ENCODE peak calls at places on chromosome 16, in eight cellular contexts. One of them, this sample, is unnamed.

GRCh38 chr16:50152386-50152806 is 710 bp upstream of the TENT4B start:
- DNase-seq in activated T-helper 2 cell treated with anti-CD3 and anti-CD28 coated beads, Interferon-gamma antibody, Interleukin-2, Interleukin-4, amounts not matched to agents 10 μg/mL and 5 μg/mL and 100 μg/mL, durations not matched to agents 14 hours and 24 hours and 36 hours: peak; percentile 74
- DNase-seq in thoracic aorta: no peak
- DNase-seq in mucosa of descending colon: no peak
- DNase-seq in left ventricle myocardium inferior: peak; percentile 37
- DNase-seq in Caco-2: peak; percentile 60
- DNase-seq in HepG2: no peak
- DNase-seq in T-helper 1 cell: no peak
- DNase-seq in this sample: no peak

GRCh38 chr16:57645691-57646387 is 17.4 kb downstream of the ADGRG1 start:
- DNase-seq in T-helper 1 cell: no peak
- DNase-seq in thoracic aorta: no peak
- DNase-seq in activated T-helper 2 cell treated with anti-CD3 and anti-CD28 coated beads, Interferon-gamma antibody, Interleukin-2, Interleukin-4, amounts not matched to agents 10 μg/mL and 5 μg/mL and 100 μg/mL, durations not matched to agents 14 hours and 24 hours and 36 hours: no peak
- DNase-seq in HepG2: no peak
- DNase-seq in left ventricle myocardium inferior: peak; percentile 60
- DNase-seq in Caco-2: no peak
- DNase-seq in mucosa of descending colon: no peak
- DNase-seq in this sample: no peak

GRCh38 chr16:57138281-57138935 is 46.0 kb downstream of the CPNE2 start:
- DNase-seq in thoracic aorta: no peak
- DNase-seq in T-helper 1 cell: no peak
- DNase-seq in mucosa of descending colon: no peak
- DNase-seq in left ventricle myocardium inferior: no peak
- DNase-seq in Caco-2: peak; percentile 25
- DNase-seq in activated T-helper 2 cell treated with anti-CD3 and anti-CD28 coated beads, Interferon-gamma antibody, Interleukin-2, Interleukin-4, amounts not matched to agents 10 μg/mL and 5 μg/mL and 100 μg/mL, durations not matched to agents 14 hours and 24 hours and 36 hours: no peak
- DNase-seq in HepG2: no peak
- DNase-seq in this sample: no peak

GRCh38 chr16:69187387-69187890 is 475 bp downstream of the SNTB2 start:
- DNase-seq in Caco-2: no peak
- DNase-seq in left ventricle myocardium inferior: peak; percentile 58
- DNase-seq in activated T-helper 2 cell treated with anti-CD3 and anti-CD28 coated beads, Interferon-gamma antibody, Interleukin-2, Interleukin-4, amounts not matched to agents 10 μg/mL and 5 μg/mL and 100 μg/mL, durations not matched to agents 14 hours and 24 hours and 36 hours: peak; percentile 48
- DNase-seq in T-helper 1 cell: peak; percentile 36
- DNase-seq in thoracic aorta: no peak
- DNase-seq in HepG2: no peak
- DNase-seq in mucosa of descending colon: peak; percentile 79
- DNase-seq in this sample: no peak

GRCh38 chr16:65120811-65121721 is 797 bp downstream of the CDH11 start:
- DNase-seq in left ventricle myocardium inferior: peak; percentile 20
- DNase-seq in Caco-2: no peak
- DNase-seq in activated T-helper 2 cell treated with anti-CD3 and anti-CD28 coated beads, Interferon-gamma antibody, Interleukin-2, Interleukin-4, amounts not matched to agents 10 μg/mL and 5 μg/mL and 100 μg/mL, durations not matched to agents 14 hours and 24 hours and 36 hours: no peak
- DNase-seq in HepG2: no peak
- DNase-seq in thoracic aorta: no peak
- DNase-seq in T-helper 1 cell: no peak
- DNase-seq in mucosa of descending colon: peak; percentile 50
- DNase-seq in this sample: no peak

GRCh38 chr16:82439678-82440293 is 187.0 kb upstream of the CDH13 start:
- DNase-seq in mucosa of descending colon: no peak
- DNase-seq in Caco-2: no peak
- DNase-seq in left ventricle myocardium inferior: no peak
- DNase-seq in T-helper 1 cell: no peak
- DNase-seq in activated T-helper 2 cell treated with anti-CD3 and anti-CD28 coated beads, Interferon-gamma antibody, Interleukin-2, Interleukin-4, amounts not matched to agents 10 μg/mL and 5 μg/mL and 100 μg/mL, durations not matched to agents 14 hours and 24 hours and 36 hours: no peak
- DNase-seq in HepG2: peak; percentile 9
- DNase-seq in thoracic aorta: no peak
- DNase-seq in this sample: no peak

GRCh38 chr16:19284207-19284606 is 1.3 kb upstream of the CLEC19A start:
- DNase-seq in activated T-helper 2 cell treated with anti-CD3 and anti-CD28 coated beads, Interferon-gamma antibody, Interleukin-2, Interleukin-4, amounts not matched to agents 10 μg/mL and 5 μg/mL and 100 μg/mL, durations not matched to agents 14 hours and 24 hours and 36 hours: no peak
- DNase-seq in left ventricle myocardium inferior: no peak
- DNase-seq in Caco-2: no peak
- DNase-seq in HepG2: no peak
- DNase-seq in T-helper 1 cell: no peak
- DNase-seq in mucosa of descending colon: no peak
- DNase-seq in thoracic aorta: no peak
- DNase-seq in this sample: no peak

GRCh38 chr16:65600046-65600445 is 478.2 kb upstream of the CDH11 start:
- DNase-seq in HepG2: no peak
- DNase-seq in mucosa of descending colon: no peak
- DNase-seq in activated T-helper 2 cell treated with anti-CD3 and anti-CD28 coated beads, Interferon-gamma antibody, Interleukin-2, Interleukin-4, amounts not matched to agents 10 μg/mL and 5 μg/mL and 100 μg/mL, durations not matched to agents 14 hours and 24 hours and 36 hours: no peak
- DNase-seq in T-helper 1 cell: no peak
- DNase-seq in left ventricle myocardium inferior: no peak
- DNase-seq in Caco-2: no peak
- DNase-seq in thoracic aorta: no peak
- DNase-seq in this sample: no peak

This sample was measured in amniotic stem cell.